ENCODE peak calls at places on chromosomes 7 and 10, in eight cellular contexts. Z is EL; Y is activated T-cell treated with anti-CD3 and anti-CD28 coated beads for 1 hour; I is nephron progenitor cell; T is activated CD4-positive, alpha-beta T cell treated with anti-CD3 and anti-CD28 coated beads, Interleukin-2, amount 10 ng/mL, durations not matched to agents 7 days and 5 days; D is GM12892; K is activated T-helper 9 cell treated with anti-CD3 and anti-CD28 coated beads, Interleukin-2, amount 50 U/mL, for 16 hours; G is astrocyte of the spinal cord. L is an unnamed sample.

GRCh38 chr7:27168265-27168947 is 3.1 kb upstream of the HOXA9 start:
- DNase-seq in D (no peak), K (no peak), I (peak; percentile 58), Y (no peak), Z (peak; percentile 81), T (no peak), G (no peak), L (peak; percentile 83)

GRCh38 chr10:46218921-46219320 is 67.9 kb upstream of the ANTXRL start:
- DNase-seq in Z (no peak), D (no peak), G (no peak), T (no peak), I (no peak), Y (no peak), K (no peak), L (no peak)

GRCh38 chr10:100744136-100744979 is 1.0 kb upstream of the PAX2 start:
- DNase-seq in Z (no peak), G (no peak), K (no peak), T (no peak), D (no peak), Y (no peak), I (peak; percentile 74), L (no peak)

GRCh38 chr10:5652746-5653145 is 13.6 kb downstream of the ASB13 start:
- DNase-seq in I (no peak), T (no peak), G (no peak), Z (no peak), K (no peak), Y (no peak), D (no peak), L (no peak)

GRCh38 chr10:44309939-44310761 is 74.7 kb downstream of the CXCL12 start:
- DNase-seq in K (no peak), T (no peak), Z (no peak), Y (no peak), D (no peak), G (no peak), I (no peak), L (no peak)

GRCh38 chr7:129821476-129821875 is 131.3 kb downstream of the UBE2H start:
- DNase-seq in K (no peak), Z (no peak), Y (no peak), D (no peak), G (no peak), I (no peak), T (no peak), L (no peak)

GRCh38 chr10:102624094-102624493 is 20.2 kb upstream of the TRIM8 start:
- DNase-seq in D (no peak), K (no peak), Z (no peak), G (no peak), Y (no peak), I (no peak), T (no peak), L (no peak)

GRCh38 chr10:127997241-127997640 is 90.3 kb downstream of the PTPRE start:
- DNase-seq in Z (no peak), K (no peak), D (no peak), I (no peak), Y (no peak), T (no peak), G (no peak), L (peak; percentile 28)

GRCh38 chr10:132624847-132625839 is 87.6 kb downstream of the INPP5A start:
- DNase-seq in I (no peak), Y (no peak), D (no peak), T (no peak), G (peak; percentile 17), Z (no peak), K (no peak), L (peak; percentile 77)

GRCh38 chr10:17003151-17003550 is 126.5 kb downstream of the CUBN start:
- DNase-seq in G (peak; percentile 95), T (peak; percentile 77), I (no peak), D (no peak), Z (peak; percentile 91), K (peak; percentile 32), Y (peak; percentile 35), L (no peak)

GRCh38 chr10:75408911-75409885 is 7.6 kb upstream of the ZNF503 start:
- DNase-seq in Z (peak; percentile 58), G (peak; percentile 36), I (peak; percentile 84), K (no peak), Y (no peak), D (peak; percentile 47), T (peak; percentile 27), L (peak; percentile 92)

GRCh38 chr10:92696606-92697383 is 7.0 kb downstream of the HHEX start:
- DNase-seq in T (no peak), Y (no peak), I (no peak), Z (peak; percentile 21), K (no peak), D (no peak), G (no peak), L (no peak)

L was measured in posterior vena cava.